ENCODE peak calls at places on chromosomes 4 and X, in eight cellular contexts. Y, I, R, H, O, T, J and U are unnamed samples.

GRCh38 chr4:145511913-145512522 is 30.4 kb downstream of the SMAD1 start:
- DNase-seq in Y (no peak), I (peak), R (no peak), H (no peak), O (peak), T (no peak), J (no peak), U (no peak)

GRCh38 chr4:184163813-184164212 is 53.9 kb downstream of the ENPP6 start:
- DNase-seq in Y (no peak), I (peak), R (no peak), H (peak), O (peak), T (peak), J (peak), U (no peak)

GRCh38 chr4:76197001-76197743 is 16.5 kb downstream of the SCARB2 start:
- DNase-seq in Y (no peak), I (peak), R (no peak), H (no peak), O (no peak), T (no peak), J (no peak), U (peak)

GRCh38 chr4:62881210-62881609 is 1528.0 kb downstream of the TECRL start:
- DNase-seq in Y (no peak), I (no peak), R (no peak), H (no peak), O (no peak), T (no peak), J (no peak), U (no peak)

GRCh38 chrX:7090506-7091095 is 56.9 kb upstream of the STS start:
- DNase-seq in Y (no peak), I (no peak), R (no peak), H (no peak), O (no peak), T (no peak), J (no peak), U (no peak)

GRCh38 chrX:101391831-101392230 is 1.0 kb downstream of the RPL36A start:
- DNase-seq in Y (no peak), I (no peak), R (no peak), H (no peak), O (no peak), T (no peak), J (no peak), U (no peak)

GRCh38 chrX:133985164-133986007 is at the start of gene GPC3:
- DNase-seq in Y (peak), I (no peak), R (peak), H (peak), O (no peak), T (peak), J (no peak), U (no peak)

GRCh38 chrX:48648299-48648698 is 35.3 kb upstream of the WAS start:
- DNase-seq in Y (peak), I (peak), R (peak), H (peak), O (peak), T (peak), J (peak), U (peak)